ENCODE peak calls at places on chromosomes 6 and 20, in eight cellular contexts. P is uterus, N is A549, V is neural progenitor cell, X is T-helper 17 cell, U is small intestine, B is tibial nerve, E is ovary. J is an unnamed sample. For H3K9me3, the result is how much of the 10 kb centered on the place peaks cover.

GRCh38 chr6:25756382-25757354 is 2.1 kb downstream of the SLC17A4 start:
- DNase-seq in P (no peak), N (no peak), V (no peak), X (no peak), U (no peak), B (no peak), E (no peak), J (no peak)

GRCh38 chr20:50240092-50240491 is 49.5 kb downstream of the CEBPB start:
- DNase-seq in P (no peak), N (no peak), V (no peak), X (no peak), U (no peak), B (no peak), E (no peak), J (no peak)

GRCh38 chr20:63125893-63126601 is 89.9 kb downstream of the YTHDF1 start:
- DNase-seq in P (no peak), N (no peak), V (no peak), X (no peak), U (no peak), B (no peak), E (no peak), J (no peak)

GRCh38 chr6:113676057-113676456 is 181.1 kb upstream of the MARCKS start:
- DNase-seq in P (no peak), N (no peak), V (no peak), X (no peak), U (no peak), B (no peak), E (no peak), J (no peak)

GRCh38 chr20:23092409-23092756 is 6.3 kb upstream of the CD93 start:
- DNase-seq in P (peak), N (no peak), V (no peak), X (no peak), U (no peak), B (no peak), E (no peak), J (no peak)

GRCh38 chr6:43074847-43075741 is 1.0 kb upstream of the PTK7 start:
- DNase-seq in P (peak), N (no peak), V (no peak), X (no peak), U (no peak), B (no peak), E (peak), J (no peak)

GRCh38 chr6:167683028-167683862 is 143.5 kb upstream of the AFDN start:
- DNase-seq in P (peak), N (peak), V (no peak), X (no peak), U (peak), B (peak), E (peak), J (peak)

GRCh38 chr20:61630240-61630650 is 378.2 kb downstream of the CDH4 start:
- DNase-seq in P (no peak), N (no peak), V (no peak), X (no peak), U (no peak), B (no peak), E (no peak), J (no peak)

GRCh38 chr6:39048481-39049399 is at the start of gene GLP1R:
- DNase-seq in P (no peak), N (no peak), V (peak), X (no peak), U (no peak), B (no peak), E (no peak), J (no peak)

GRCh38 chr6:108587258-108588059 is 26.7 kb downstream of the FOXO3 start:
- DNase-seq in P (peak), N (no peak), V (peak), X (no peak), U (no peak), B (no peak), E (no peak), J (no peak)

GRCh38 chr6:1862411-1862810 is 252.7 kb downstream of the FOXC1 start:
- DNase-seq in P (no peak), N (no peak), V (no peak), X (no peak), U (no peak), B (no peak), E (no peak), J (no peak)

GRCh38 chr20:46606817-46607190 is 44.5 kb downstream of the SLC13A3 start:
- DNase-seq in P (no peak), N (no peak), V (no peak), X (no peak), U (no peak), B (no peak), E (no peak), J (no peak)

GRCh38 chr6:117627533-117627932 is 25.2 kb upstream of the GOPC start:
- DNase-seq in P (no peak), N (no peak), V (no peak), X (no peak), U (no peak), B (no peak), E (no peak), J (no peak)
- H3K9me3 ChIP-seq in P (under half), N (under half), V (under half), X (under half), U (under half), B (under half), E (under half), J (under half)

DNA sequence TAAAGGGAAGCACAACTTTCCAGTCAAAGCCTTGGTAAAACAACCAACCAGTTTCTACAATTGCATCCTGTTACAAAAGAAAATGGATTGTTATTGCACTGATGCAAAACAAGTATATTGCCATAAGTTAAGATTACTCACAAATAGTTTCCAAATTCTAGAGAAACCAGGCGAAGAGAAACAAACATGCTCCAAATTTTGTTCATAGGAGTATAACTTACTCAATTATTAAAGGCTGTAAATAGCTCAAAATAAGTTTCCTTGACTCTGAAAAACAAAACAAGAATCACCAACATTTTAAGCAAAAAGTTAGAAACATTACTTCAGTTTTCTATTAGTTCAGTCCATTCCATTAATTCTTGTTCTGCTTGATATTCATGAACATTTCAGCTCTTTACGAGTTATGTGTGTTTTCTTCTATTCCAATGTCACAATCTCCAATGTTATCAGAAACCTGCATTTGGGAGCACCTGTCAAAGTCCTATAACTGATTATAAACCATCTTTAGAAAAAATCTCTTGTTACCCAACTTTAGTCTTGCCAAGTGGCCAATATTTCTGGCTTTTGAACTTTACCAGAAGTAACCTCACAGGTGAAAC is 137.9 kb upstream of the THBS2 start:
- DNase-seq in P (no peak), N (no peak), V (no peak), X (no peak), U (no peak), B (no peak), E (no peak), J (no peak)
- H3K9me3 ChIP-seq in P (under half), N (under half), V (under half), X (under half), U (under half), B (under half), E (under half), J (under half)

GRCh38 chr6:52808660-52809059 is 5.0 kb upstream of the GSTA1 start:
- DNase-seq in P (no peak), N (no peak), V (no peak), X (no peak), U (no peak), B (no peak), E (no peak), J (no peak)
- H3K9me3 ChIP-seq in P (under half), N (under half), V (under half), X (under half), U (under half), B (under half), E (under half), J (under half)

GRCh38 chr6:57329933-57330332 is 12.5 kb downstream of the PRIM2 start:
- DNase-seq in P (no peak), N (no peak), V (no peak), X (no peak), U (no peak), B (no peak), E (no peak), J (no peak)
- H3K9me3 ChIP-seq in P (under half), N (under half), V (under half), X (under half), U (under half), B (under half), E (under half), J (under half)

DNA sequence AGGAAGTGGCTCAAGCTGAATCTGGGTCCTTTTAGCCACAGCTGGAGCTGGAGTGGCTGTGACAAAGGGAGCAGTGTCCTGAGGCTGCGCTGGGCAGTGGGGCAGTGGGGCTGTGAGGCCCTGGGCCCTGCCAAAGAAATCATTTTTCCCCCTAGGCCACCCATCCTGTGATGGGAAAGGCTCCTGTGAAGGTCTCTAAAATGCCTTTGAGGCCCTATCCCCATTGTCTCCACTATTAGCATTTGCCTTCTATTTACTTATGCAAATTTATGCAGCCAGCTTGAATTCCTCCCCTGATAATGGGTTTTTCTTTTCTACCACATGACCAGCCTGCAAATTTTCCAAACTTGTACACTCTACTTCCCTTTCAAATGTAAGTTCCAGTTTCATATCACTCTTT is 539.2 kb downstream of the MEI4 start:
- DNase-seq in P (no peak), N (no peak), V (no peak), X (no peak), U (no peak), B (no peak), E (no peak), J (no peak)
- H3K9me3 ChIP-seq in P (under half), N (under half), V (under half), X (under half), U (under half), B (under half), E (under half), J (under half)

DNA sequence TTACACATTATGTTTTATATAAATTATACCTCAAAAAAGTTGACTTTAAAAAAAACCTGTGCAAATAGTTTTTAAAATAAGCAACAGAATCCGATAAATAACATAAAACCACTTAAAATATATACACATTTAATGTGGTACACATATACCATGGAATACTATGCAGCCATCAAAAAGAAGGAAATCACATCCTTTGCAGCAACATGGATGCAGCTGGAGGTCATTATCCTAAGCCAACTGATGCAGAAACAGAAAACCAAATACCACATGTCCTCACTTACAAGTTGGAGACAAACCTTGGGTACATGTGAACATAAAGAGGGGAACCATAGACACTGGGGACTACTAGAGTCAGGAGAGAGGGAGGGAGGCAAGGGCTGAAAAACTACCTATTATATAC is 4.0 kb upstream of the DEFB121 start:
- DNase-seq in P (no peak), N (no peak), V (no peak), X (no peak), U (no peak), B (no peak), E (no peak), J (no peak)
- H3K9me3 ChIP-seq in P (under half), N (under half), V (under half), X (under half), U (under half), B (under half), E (under half), J (under half)